ENCODE peak calls at places on chromosome 3, in nine cellular contexts. M is SHP77 treated with DMSO at 0.1 percent for 48 hours; D is stimulated activated CD8-positive, alpha-beta memory T cell treated with anti-CD3 and anti-CD28 coated beads, Interleukin-4, amount 100 ng/mL, for 1 hour; R is iris pigment epithelial cell; P is AG08395; J is mesenteric fat pad; F is stimulated activated CD4-positive, alpha-beta T cell treated with anti-CD3 and anti-CD28 coated beads, Interleukin-4, amount 100 ng/mL, for 48 hours; C is H9; O is HEK293T. N is an unnamed sample.

GRCh38 chr3:115322901-115323300 is 175.8 kb upstream of the ZBTB20 start:
- DNase-seq in O (no peak), M (no peak), F (no peak), R (no peak), C (no peak), P (no peak), D (no peak), J (no peak), N (no peak)

GRCh38 chr3:58766587-58767282 is 100.2 kb upstream of the FAM3D start:
- DNase-seq in P (no peak), M (no peak), C (no peak), O (no peak), F (no peak), J (no peak), D (no peak), R (no peak), N (no peak)

GRCh38 chr3:71652786-71653419 is 69.4 kb upstream of the FOXP1 start:
- DNase-seq in O (peak), M (peak), F (no peak), C (no peak), J (no peak), D (no peak), R (peak), P (peak), N (no peak)

GRCh38 chr3:41907330-41908073 is 54.4 kb downstream of the ULK4 start:
- DNase-seq in R (peak), P (no peak), O (no peak), F (no peak), D (no peak), M (no peak), J (no peak), C (no peak), N (no peak)

GRCh38 chr3:127233371-127233770 is 40.4 kb downstream of the PRR23E start:
- DNase-seq in J (no peak), D (no peak), M (no peak), C (peak), P (no peak), O (no peak), F (no peak), R (no peak), N (no peak)

GRCh38 chr3:152728346-152728980 is 106.5 kb upstream of the P2RY1 start:
- DNase-seq in D (no peak), C (no peak), P (no peak), M (no peak), J (no peak), F (no peak), R (no peak), O (no peak), N (no peak)

GRCh38 chr3:53346514-53346913 is 829 bp downstream of the DCP1A start:
- DNase-seq in O (peak), D (no peak), P (no peak), J (no peak), R (peak), F (no peak), C (no peak), M (no peak), N (no peak)

GRCh38 chr3:123072564-123072963 is 5.7 kb downstream of the PDIA5 start:
- DNase-seq in C (no peak), F (no peak), R (no peak), O (no peak), M (no peak), D (no peak), P (no peak), J (no peak), N (no peak)

GRCh38 chr3:5122741-5123706 is 932 bp downstream of the ARL8B start:
- DNase-seq in J (peak), F (peak), P (peak), C (peak), M (no peak), R (peak), O (peak), D (no peak), N (peak)

GRCh38 chr3:127800508-127800907 is 21.8 kb downstream of the MGLL start:
- DNase-seq in O (no peak), R (peak), J (no peak), P (no peak), D (no peak), M (no peak), F (no peak), C (no peak), N (no peak)

GRCh38 chr3:153977148-153977547 is 144.0 kb upstream of the ARHGEF26 start:
- DNase-seq in D (no peak), J (no peak), O (no peak), F (no peak), P (peak), R (peak), M (no peak), C (no peak), N (no peak)

GRCh38 chr3:18489939-18490338 is 64.8 kb upstream of the SATB1 start:
- DNase-seq in J (no peak), O (no peak), C (no peak), R (no peak), F (no peak), M (no peak), D (no peak), P (no peak), N (peak)

GRCh38 chr3:14484741-14485140 is 55.4 kb downstream of the GRIP2 start:
- DNase-seq in F (no peak), P (no peak), D (no peak), J (no peak), R (no peak), O (no peak), C (no peak), M (no peak), N (no peak)

N was measured in central memory CD8-positive, alpha-beta T cell.